ENCODE peak calls at places on chromosomes 11 and 22, in seven cellular contexts. One of them, this sample, is unnamed.
A peak's percentile ranks its signal among the peaks of the same experiment; 100 is the strongest.

GRCh38 chr11:66278396-66279091 is 569 bp downstream of the CNIH2 start:
- DNase-seq in coronary artery: no peak
- DNase-seq in ovary: peak; percentile 42
- DNase-seq in glutamatergic neuron: no peak
- DNase-seq in upper lobe of right lung: no peak
- DNase-seq in upper lobe of left lung: no peak
- DNase-seq in kidney epithelial cell: no peak
- DNase-seq in this sample: no peak

GRCh38 chr11:128806496-128807261 is 60.4 kb downstream of the KCNJ1 start:
- DNase-seq in upper lobe of left lung: no peak
- DNase-seq in kidney epithelial cell: no peak
- DNase-seq in upper lobe of right lung: no peak
- DNase-seq in glutamatergic neuron: no peak
- DNase-seq in coronary artery: no peak
- DNase-seq in ovary: no peak
- DNase-seq in this sample: no peak

GRCh38 chr11:33089776-33090175 is 50.4 kb downstream of the TCP11L1 start:
- DNase-seq in coronary artery: no peak
- DNase-seq in glutamatergic neuron: no peak
- DNase-seq in upper lobe of right lung: no peak
- DNase-seq in upper lobe of left lung: no peak
- DNase-seq in ovary: no peak
- DNase-seq in kidney epithelial cell: no peak
- DNase-seq in this sample: no peak

GRCh38 chr11:113721462-113722066 is 15.5 kb upstream of the TMPRSS5 start:
- DNase-seq in glutamatergic neuron: no peak
- DNase-seq in coronary artery: no peak
- DNase-seq in kidney epithelial cell: no peak
- DNase-seq in ovary: no peak
- DNase-seq in upper lobe of right lung: no peak
- DNase-seq in upper lobe of left lung: no peak
- DNase-seq in this sample: no peak

GRCh38 chr11:90288207-90288821 is 65.5 kb upstream of the CHORDC1 start:
- DNase-seq in glutamatergic neuron: no peak
- DNase-seq in coronary artery: no peak
- DNase-seq in ovary: no peak
- DNase-seq in upper lobe of left lung: no peak
- DNase-seq in upper lobe of right lung: no peak
- DNase-seq in kidney epithelial cell: no peak
- DNase-seq in this sample: no peak

GRCh38 chr22:17228725-17229126 is 9.5 kb upstream of the ADA2 start:
- DNase-seq in coronary artery: no peak
- DNase-seq in upper lobe of right lung: no peak
- DNase-seq in kidney epithelial cell: peak; percentile 2
- DNase-seq in ovary: no peak
- DNase-seq in glutamatergic neuron: no peak
- DNase-seq in upper lobe of left lung: no peak
- DNase-seq in this sample: no peak

GRCh38 chr22:28207281-28208030 is 288.4 kb upstream of the PITPNB start:
- DNase-seq in glutamatergic neuron: no peak
- DNase-seq in ovary: no peak
- DNase-seq in kidney epithelial cell: no peak
- DNase-seq in upper lobe of right lung: no peak
- DNase-seq in upper lobe of left lung: no peak
- DNase-seq in coronary artery: no peak
- DNase-seq in this sample: no peak

GRCh38 chr22:24510694-24511625 is 15.8 kb downstream of the UPB1 start:
- DNase-seq in glutamatergic neuron: no peak
- DNase-seq in coronary artery: no peak
- DNase-seq in ovary: no peak
- DNase-seq in kidney epithelial cell: no peak
- DNase-seq in upper lobe of left lung: no peak
- DNase-seq in upper lobe of right lung: no peak
- DNase-seq in this sample: no peak

GRCh38 chr11:19027829-19028595 is 32.5 kb downstream of the MRGPRX2 start:
- DNase-seq in kidney epithelial cell: peak; percentile 83
- DNase-seq in upper lobe of right lung: no peak
- DNase-seq in ovary: no peak
- DNase-seq in coronary artery: no peak
- DNase-seq in upper lobe of left lung: no peak
- DNase-seq in glutamatergic neuron: no peak
- DNase-seq in this sample: no peak

GRCh38 chr22:32765117-32765618 is 36.3 kb upstream of the TIMP3 start:
- DNase-seq in upper lobe of right lung: no peak
- DNase-seq in kidney epithelial cell: no peak
- DNase-seq in glutamatergic neuron: no peak
- DNase-seq in coronary artery: no peak
- DNase-seq in ovary: no peak
- DNase-seq in upper lobe of left lung: no peak
- DNase-seq in this sample: no peak

GRCh38 chr11:90803366-90803765 is 580.5 kb upstream of the CHORDC1 start:
- DNase-seq in glutamatergic neuron: no peak
- DNase-seq in ovary: no peak
- DNase-seq in coronary artery: no peak
- DNase-seq in upper lobe of right lung: no peak
- DNase-seq in kidney epithelial cell: peak; percentile 28
- DNase-seq in upper lobe of left lung: no peak
- DNase-seq in this sample: no peak

GRCh38 chr11:104165014-104165413 is 1.1 kb upstream of the PDGFD start:
- DNase-seq in kidney epithelial cell: no peak
- DNase-seq in glutamatergic neuron: no peak
- DNase-seq in upper lobe of left lung: no peak
- DNase-seq in ovary: peak; percentile 8
- DNase-seq in upper lobe of right lung: no peak
- DNase-seq in coronary artery: no peak
- DNase-seq in this sample: no peak

DNA sequence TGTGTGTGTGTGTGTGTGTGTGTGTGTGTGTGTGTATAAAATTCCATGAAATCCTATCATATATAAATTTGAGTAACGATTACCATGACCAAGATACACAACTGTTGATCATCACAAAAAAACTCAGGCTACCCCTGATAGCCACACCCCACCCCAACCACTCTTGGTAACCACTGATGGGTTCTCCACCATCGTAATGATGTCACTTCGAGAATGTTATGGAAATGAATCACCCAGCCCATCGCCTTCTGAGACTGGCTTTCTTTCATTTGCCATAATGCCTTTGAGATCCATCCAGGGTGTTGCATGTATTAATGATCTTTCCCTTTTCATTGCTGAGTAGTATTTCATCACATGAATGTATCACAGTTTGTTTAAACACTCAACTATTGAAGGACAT is 496.0 kb downstream of the MIAT start:
- DNase-seq in upper lobe of left lung: no peak
- DNase-seq in coronary artery: no peak
- DNase-seq in kidney epithelial cell: no peak
- DNase-seq in glutamatergic neuron: no peak
- DNase-seq in ovary: no peak
- DNase-seq in upper lobe of right lung: no peak
- DNase-seq in this sample: no peak
- TF ChIP-seq CTCF in upper lobe of left lung: no peak
- TF ChIP-seq CTCF in coronary artery: no peak
- TF ChIP-seq CTCF in kidney epithelial cell: no peak
- TF ChIP-seq CTCF in glutamatergic neuron: no peak
- TF ChIP-seq CTCF in ovary: no peak
- TF ChIP-seq CTCF in upper lobe of right lung: no peak
- TF ChIP-seq CTCF in this sample: no peak

GRCh38 chr11:48207881-48208280 is 8.7 kb upstream of the OR4B1 start:
- DNase-seq in coronary artery: no peak
- DNase-seq in kidney epithelial cell: no peak
- DNase-seq in ovary: no peak
- DNase-seq in glutamatergic neuron: no peak
- DNase-seq in upper lobe of left lung: no peak
- DNase-seq in upper lobe of right lung: no peak
- DNase-seq in this sample: no peak

GRCh38 chr11:48210052-48210451 is 6.6 kb upstream of the OR4B1 start:
- DNase-seq in coronary artery: no peak
- DNase-seq in glutamatergic neuron: no peak
- DNase-seq in upper lobe of left lung: no peak
- DNase-seq in kidney epithelial cell: no peak
- DNase-seq in ovary: no peak
- DNase-seq in upper lobe of right lung: no peak
- DNase-seq in this sample: no peak
- TF ChIP-seq CTCF in coronary artery: no peak
- TF ChIP-seq CTCF in glutamatergic neuron: peak; percentile 9
- TF ChIP-seq CTCF in upper lobe of left lung: no peak
- TF ChIP-seq CTCF in kidney epithelial cell: peak; percentile 23
- TF ChIP-seq CTCF in ovary: no peak
- TF ChIP-seq CTCF in upper lobe of right lung: peak; percentile 13
- TF ChIP-seq CTCF in this sample: peak; percentile 20

GRCh38 chr11:120184946-120185677 is 25.7 kb upstream of the OAF start:
- DNase-seq in kidney epithelial cell: no peak
- DNase-seq in glutamatergic neuron: no peak
- DNase-seq in upper lobe of right lung: peak; percentile 62
- DNase-seq in ovary: peak; percentile 84
- DNase-seq in coronary artery: peak; percentile 81
- DNase-seq in upper lobe of left lung: no peak
- DNase-seq in this sample: no peak
- TF ChIP-seq CTCF in kidney epithelial cell: no peak
- TF ChIP-seq CTCF in glutamatergic neuron: no peak
- TF ChIP-seq CTCF in upper lobe of right lung: no peak
- TF ChIP-seq CTCF in ovary: no peak
- TF ChIP-seq CTCF in coronary artery: no peak
- TF ChIP-seq CTCF in upper lobe of left lung: no peak
- TF ChIP-seq CTCF in this sample: no peak

DNA sequence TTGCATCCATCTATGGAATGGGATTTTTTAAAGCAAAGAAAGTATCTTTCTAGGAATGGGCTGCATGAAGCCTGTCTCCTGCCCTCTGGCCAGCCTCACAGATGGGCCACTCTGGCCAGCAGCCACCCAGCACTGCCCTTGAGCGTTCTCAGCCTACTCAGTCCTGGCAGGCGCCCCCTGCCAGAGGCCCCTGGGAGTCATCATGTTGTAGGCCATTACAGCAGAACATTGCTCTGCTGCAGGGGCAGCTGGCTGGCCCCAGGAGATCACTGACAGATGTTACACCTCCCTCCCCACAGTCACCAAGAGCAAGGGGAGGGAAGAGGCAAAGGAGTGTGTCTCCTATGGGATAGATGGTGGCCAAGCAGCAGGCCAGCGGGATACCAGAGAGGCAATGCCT is 363.7 kb downstream of the NXPE2 start:
- DNase-seq in kidney epithelial cell: no peak
- DNase-seq in upper lobe of right lung: no peak
- DNase-seq in ovary: no peak
- DNase-seq in glutamatergic neuron: peak; percentile 86
- DNase-seq in upper lobe of left lung: no peak
- DNase-seq in coronary artery: no peak
- DNase-seq in this sample: no peak
- TF ChIP-seq CTCF in kidney epithelial cell: no peak
- TF ChIP-seq CTCF in upper lobe of right lung: no peak
- TF ChIP-seq CTCF in ovary: no peak
- TF ChIP-seq CTCF in glutamatergic neuron: peak; percentile 51
- TF ChIP-seq CTCF in upper lobe of left lung: no peak
- TF ChIP-seq CTCF in coronary artery: no peak
- TF ChIP-seq CTCF in this sample: no peak

GRCh38 chr22:37328017-37328416 is 45.7 kb downstream of the CYTH4 start:
- DNase-seq in kidney epithelial cell: no peak
- DNase-seq in upper lobe of left lung: no peak
- DNase-seq in ovary: no peak
- DNase-seq in upper lobe of right lung: no peak
- DNase-seq in glutamatergic neuron: no peak
- DNase-seq in coronary artery: no peak
- DNase-seq in this sample: no peak

GRCh38 chr22:37331034-37331428 is 48.7 kb downstream of the CYTH4 start:
- DNase-seq in upper lobe of left lung: no peak
- DNase-seq in coronary artery: no peak
- DNase-seq in kidney epithelial cell: no peak
- DNase-seq in glutamatergic neuron: peak; percentile 50
- DNase-seq in ovary: no peak
- DNase-seq in upper lobe of right lung: no peak
- DNase-seq in this sample: no peak

GRCh38 chr22:37331811-37332536 is 49.7 kb downstream of the CYTH4 start:
- DNase-seq in upper lobe of right lung: no peak
- DNase-seq in upper lobe of left lung: no peak
- DNase-seq in ovary: no peak
- DNase-seq in kidney epithelial cell: no peak
- DNase-seq in coronary artery: no peak
- DNase-seq in glutamatergic neuron: no peak
- DNase-seq in this sample: no peak

GRCh38 chr22:37329239-37330140 is 47.2 kb downstream of the CYTH4 start:
- DNase-seq in coronary artery: no peak
- DNase-seq in upper lobe of right lung: no peak
- DNase-seq in ovary: no peak
- DNase-seq in kidney epithelial cell: no peak
- DNase-seq in glutamatergic neuron: peak; percentile 45
- DNase-seq in upper lobe of left lung: no peak
- DNase-seq in this sample: no peak

DNA sequence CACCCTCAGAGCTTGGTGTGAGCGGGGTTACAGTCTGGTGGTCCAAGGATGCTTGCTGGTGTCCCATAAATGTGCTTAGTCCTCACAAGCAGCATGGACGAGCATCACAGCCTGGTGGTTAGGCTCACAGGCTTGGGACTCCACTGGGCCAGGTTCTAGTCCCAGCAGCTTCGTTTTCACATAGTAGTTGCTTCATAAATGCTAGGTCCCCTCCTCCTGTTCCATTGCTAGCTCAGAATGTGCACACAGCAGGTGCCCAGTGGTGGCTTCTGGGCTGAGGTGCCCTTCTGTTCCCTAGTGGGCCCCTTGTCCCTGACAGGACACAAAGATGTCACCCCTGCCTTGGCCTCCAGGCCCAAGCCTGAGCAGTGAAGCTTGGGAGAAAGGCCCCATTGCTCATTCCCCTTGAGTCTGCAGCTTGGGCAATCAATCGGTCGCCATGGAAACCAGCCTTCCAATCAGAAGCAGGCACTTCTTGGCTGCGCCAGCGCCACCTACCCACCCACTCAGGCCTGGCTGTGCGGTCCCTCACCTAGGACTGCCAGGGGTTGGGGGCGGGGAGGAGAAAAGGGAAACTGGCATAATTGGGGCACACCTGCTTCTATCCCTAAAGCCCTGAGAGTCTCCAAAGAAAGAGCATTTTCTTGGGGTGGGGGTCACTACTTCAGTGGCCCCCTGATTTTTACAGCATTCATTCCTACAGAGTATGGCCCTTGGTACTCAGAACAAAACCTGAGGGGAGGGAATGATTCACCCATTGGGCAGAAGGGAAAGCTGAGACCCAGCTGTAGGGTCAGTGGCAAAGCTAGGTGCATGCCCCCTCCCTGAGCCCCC is 48.1 kb downstream of the CYTH4 start:
- DNase-seq in ovary: no peak
- DNase-seq in kidney epithelial cell: peak; percentile 86
- DNase-seq in upper lobe of right lung: peak; percentile 77
- DNase-seq in coronary artery: no peak
- DNase-seq in upper lobe of left lung: peak; percentile 44
- DNase-seq in glutamatergic neuron: peak; percentile 90
- DNase-seq in this sample: peak; percentile 81
- TF ChIP-seq CTCF in ovary: no peak
- TF ChIP-seq CTCF in kidney epithelial cell: peak; percentile 61
- TF ChIP-seq CTCF in upper lobe of right lung: no peak
- TF ChIP-seq CTCF in coronary artery: no peak
- TF ChIP-seq CTCF in upper lobe of left lung: no peak
- TF ChIP-seq CTCF in glutamatergic neuron: peak; percentile 21
- TF ChIP-seq CTCF in this sample: peak; percentile 36